ENCODE peak calls at places on chromosomes 5 and 9, in eight cellular contexts. One of them, this sample, is unnamed.

GRCh38 chr9:13689925-13690324 is 410.4 kb upstream of the MPDZ start:
- DNase-seq in brain microvascular endothelial cell: no peak
- DNase-seq in uterus: no peak
- DNase-seq in ovary: no peak
- DNase-seq in left ventricle myocardium inferior: no peak
- DNase-seq in neural progenitor cell: no peak
- DNase-seq in cardiac muscle cell: no peak
- DNase-seq in iPS DF 6.9: no peak
- DNase-seq in this sample: no peak

GRCh38 chr9:131693651-131694597 is 46.0 kb downstream of the RAPGEF1 start:
- DNase-seq in brain microvascular endothelial cell: no peak
- DNase-seq in cardiac muscle cell: no peak
- DNase-seq in neural progenitor cell: no peak
- DNase-seq in left ventricle myocardium inferior: no peak
- DNase-seq in iPS DF 6.9: no peak
- DNase-seq in uterus: no peak
- DNase-seq in ovary: no peak
- DNase-seq in this sample: no peak

GRCh38 chr9:128899566-128900322 is 17.8 kb downstream of the LRRC8A start:
- DNase-seq in uterus: no peak
- DNase-seq in brain microvascular endothelial cell: no peak
- DNase-seq in neural progenitor cell: no peak
- DNase-seq in left ventricle myocardium inferior: no peak
- DNase-seq in cardiac muscle cell: no peak
- DNase-seq in ovary: no peak
- DNase-seq in iPS DF 6.9: no peak
- DNase-seq in this sample: no peak

GRCh38 chr9:88530051-88530450 is 4.9 kb upstream of the NXNL2 start:
- DNase-seq in left ventricle myocardium inferior: no peak
- DNase-seq in brain microvascular endothelial cell: peak; percentile 48
- DNase-seq in ovary: no peak
- DNase-seq in iPS DF 6.9: no peak
- DNase-seq in cardiac muscle cell: peak; percentile 52
- DNase-seq in uterus: peak; percentile 78
- DNase-seq in neural progenitor cell: no peak
- DNase-seq in this sample: no peak

GRCh38 chr5:124700930-124701458 is 45.4 kb downstream of the ZNF608 start:
- DNase-seq in iPS DF 6.9: no peak
- DNase-seq in uterus: no peak
- DNase-seq in cardiac muscle cell: no peak
- DNase-seq in brain microvascular endothelial cell: no peak
- DNase-seq in ovary: no peak
- DNase-seq in left ventricle myocardium inferior: no peak
- DNase-seq in neural progenitor cell: peak; percentile 41
- DNase-seq in this sample: no peak

GRCh38 chr5:90866333-90866732 is 307.7 kb downstream of the ADGRV1 start:
- DNase-seq in ovary: no peak
- DNase-seq in uterus: no peak
- DNase-seq in neural progenitor cell: no peak
- DNase-seq in brain microvascular endothelial cell: no peak
- DNase-seq in left ventricle myocardium inferior: no peak
- DNase-seq in cardiac muscle cell: peak; percentile 52
- DNase-seq in iPS DF 6.9: no peak
- DNase-seq in this sample: peak; percentile 17

GRCh38 chr5:57824047-57824446 is 341.4 kb upstream of the ACTBL2 start:
- DNase-seq in ovary: no peak
- DNase-seq in iPS DF 6.9: no peak
- DNase-seq in cardiac muscle cell: no peak
- DNase-seq in left ventricle myocardium inferior: no peak
- DNase-seq in neural progenitor cell: no peak
- DNase-seq in brain microvascular endothelial cell: peak; percentile 82
- DNase-seq in uterus: no peak
- DNase-seq in this sample: no peak

GRCh38 chr5:73170522-73170921 is 2.5 kb upstream of the TMEM174 start:
- DNase-seq in cardiac muscle cell: peak; percentile 62
- DNase-seq in uterus: no peak
- DNase-seq in neural progenitor cell: peak; percentile 73
- DNase-seq in ovary: no peak
- DNase-seq in brain microvascular endothelial cell: no peak
- DNase-seq in iPS DF 6.9: peak; percentile 57
- DNase-seq in left ventricle myocardium inferior: no peak
- DNase-seq in this sample: no peak

GRCh38 chr5:59640411-59640810 is 253.1 kb downstream of the PDE4D start:
- DNase-seq in neural progenitor cell: peak; percentile 18
- DNase-seq in ovary: no peak
- DNase-seq in cardiac muscle cell: no peak
- DNase-seq in uterus: no peak
- DNase-seq in iPS DF 6.9: no peak
- DNase-seq in brain microvascular endothelial cell: peak; percentile 40
- DNase-seq in left ventricle myocardium inferior: peak; percentile 18
- DNase-seq in this sample: no peak

GRCh38 chr5:156927545-156927944 is 35.5 kb downstream of the TIMD4 start:
- DNase-seq in neural progenitor cell: no peak
- DNase-seq in iPS DF 6.9: no peak
- DNase-seq in left ventricle myocardium inferior: no peak
- DNase-seq in ovary: no peak
- DNase-seq in uterus: no peak
- DNase-seq in brain microvascular endothelial cell: no peak
- DNase-seq in cardiac muscle cell: no peak
- DNase-seq in this sample: no peak

GRCh38 chr5:63854076-63854475 is 108.2 kb downstream of the HTR1A start:
- DNase-seq in ovary: no peak
- DNase-seq in neural progenitor cell: peak; percentile 24
- DNase-seq in brain microvascular endothelial cell: no peak
- DNase-seq in left ventricle myocardium inferior: no peak
- DNase-seq in iPS DF 6.9: no peak
- DNase-seq in cardiac muscle cell: no peak
- DNase-seq in uterus: no peak
- DNase-seq in this sample: no peak

GRCh38 chr9:121663591-121663990 is 12.2 kb downstream of the DAB2IP start:
- DNase-seq in ovary: no peak
- DNase-seq in iPS DF 6.9: no peak
- DNase-seq in brain microvascular endothelial cell: no peak
- DNase-seq in neural progenitor cell: no peak
- DNase-seq in cardiac muscle cell: no peak
- DNase-seq in uterus: no peak
- DNase-seq in left ventricle myocardium inferior: no peak
- DNase-seq in this sample: no peak

GRCh38 chr5:39360483-39361071 is 3.7 kb downstream of the C9 start:
- DNase-seq in brain microvascular endothelial cell: no peak
- DNase-seq in left ventricle myocardium inferior: no peak
- DNase-seq in iPS DF 6.9: no peak
- DNase-seq in ovary: no peak
- DNase-seq in neural progenitor cell: no peak
- DNase-seq in cardiac muscle cell: no peak
- DNase-seq in uterus: no peak
- DNase-seq in this sample: no peak

GRCh38 chr9:6239694-6240093 is 24.1 kb downstream of the IL33 start:
- DNase-seq in brain microvascular endothelial cell: no peak
- DNase-seq in uterus: no peak
- DNase-seq in cardiac muscle cell: peak; percentile 77
- DNase-seq in left ventricle myocardium inferior: no peak
- DNase-seq in neural progenitor cell: no peak
- DNase-seq in ovary: no peak
- DNase-seq in iPS DF 6.9: no peak
- DNase-seq in this sample: no peak

GRCh38 chr5:68962632-68963484 is 131.0 kb upstream of the SLC30A5 start:
- DNase-seq in uterus: peak; percentile 86
- DNase-seq in ovary: peak; percentile 67
- DNase-seq in left ventricle myocardium inferior: peak; percentile 57
- DNase-seq in iPS DF 6.9: peak; percentile 58
- DNase-seq in brain microvascular endothelial cell: peak; percentile 60
- DNase-seq in neural progenitor cell: peak; percentile 78
- DNase-seq in cardiac muscle cell: peak; percentile 73
- DNase-seq in this sample: peak; percentile 52

GRCh38 chr5:87705876-87706275 is 293.1 kb upstream of the CCNH start:
- DNase-seq in iPS DF 6.9: no peak
- DNase-seq in cardiac muscle cell: peak; percentile 0
- DNase-seq in uterus: no peak
- DNase-seq in neural progenitor cell: no peak
- DNase-seq in brain microvascular endothelial cell: no peak
- DNase-seq in left ventricle myocardium inferior: no peak
- DNase-seq in ovary: no peak
- DNase-seq in this sample: no peak

GRCh38 chr9:98881836-98882568 is 61.7 kb upstream of the COL15A1 start:
- DNase-seq in iPS DF 6.9: no peak
- DNase-seq in uterus: no peak
- DNase-seq in cardiac muscle cell: no peak
- DNase-seq in ovary: no peak
- DNase-seq in neural progenitor cell: no peak
- DNase-seq in brain microvascular endothelial cell: no peak
- DNase-seq in left ventricle myocardium inferior: no peak
- DNase-seq in this sample: no peak

GRCh38 chr5:31645420-31646081 is 6.6 kb downstream of the PDZD2 start:
- DNase-seq in ovary: no peak
- DNase-seq in cardiac muscle cell: no peak
- DNase-seq in left ventricle myocardium inferior: peak; percentile 45
- DNase-seq in iPS DF 6.9: no peak
- DNase-seq in uterus: no peak
- DNase-seq in brain microvascular endothelial cell: no peak
- DNase-seq in neural progenitor cell: peak; percentile 8
- DNase-seq in this sample: no peak

GRCh38 chr5:53031695-53032096 is 42.5 kb downstream of the ITGA2 start:
- DNase-seq in brain microvascular endothelial cell: peak; percentile 89
- DNase-seq in cardiac muscle cell: peak; percentile 81
- DNase-seq in left ventricle myocardium inferior: no peak
- DNase-seq in iPS DF 6.9: no peak
- DNase-seq in neural progenitor cell: no peak
- DNase-seq in ovary: no peak
- DNase-seq in uterus: no peak
- DNase-seq in this sample: no peak

GRCh38 chr5:53418409-53418808 is 62.0 kb upstream of the FST start:
- DNase-seq in left ventricle myocardium inferior: no peak
- DNase-seq in cardiac muscle cell: peak; percentile 32
- DNase-seq in neural progenitor cell: peak; percentile 64
- DNase-seq in iPS DF 6.9: no peak
- DNase-seq in brain microvascular endothelial cell: no peak
- DNase-seq in ovary: no peak
- DNase-seq in uterus: no peak
- DNase-seq in this sample: no peak

GRCh38 chr9:131258186-131258585 is 18.1 kb downstream of the FAM78A start:
- DNase-seq in brain microvascular endothelial cell: no peak
- DNase-seq in left ventricle myocardium inferior: peak; percentile 72
- DNase-seq in ovary: no peak
- DNase-seq in iPS DF 6.9: no peak
- DNase-seq in neural progenitor cell: no peak
- DNase-seq in cardiac muscle cell: no peak
- DNase-seq in uterus: no peak
- DNase-seq in this sample: no peak

GRCh38 chr5:67002832-67003231 is 193.8 kb downstream of the CD180 start:
- DNase-seq in uterus: no peak
- DNase-seq in ovary: no peak
- DNase-seq in left ventricle myocardium inferior: no peak
- DNase-seq in brain microvascular endothelial cell: no peak
- DNase-seq in cardiac muscle cell: no peak
- DNase-seq in neural progenitor cell: peak; percentile 3
- DNase-seq in iPS DF 6.9: no peak
- DNase-seq in this sample: no peak
- H3K4me3 ChIP-seq in uterus: no peak overlapping the region
- H3K4me3 ChIP-seq in ovary: no peak overlapping the region
- H3K4me3 ChIP-seq in left ventricle myocardium inferior: no peak overlapping the region
- H3K4me3 ChIP-seq in brain microvascular endothelial cell: no peak overlapping the region
- H3K4me3 ChIP-seq in cardiac muscle cell: peak overlapping the region; percentile 78
- H3K4me3 ChIP-seq in neural progenitor cell: no peak overlapping the region
- H3K4me3 ChIP-seq in iPS DF 6.9: no peak overlapping the region
- H3K4me3 ChIP-seq in this sample: no peak overlapping the region

GRCh38 chr5:230711-231110 is 12.6 kb downstream of the SDHA start:
- DNase-seq in left ventricle myocardium inferior: no peak
- DNase-seq in ovary: no peak
- DNase-seq in brain microvascular endothelial cell: no peak
- DNase-seq in uterus: no peak
- DNase-seq in iPS DF 6.9: no peak
- DNase-seq in neural progenitor cell: no peak
- DNase-seq in cardiac muscle cell: no peak
- DNase-seq in this sample: no peak
- H3K36me3 ChIP-seq in left ventricle myocardium inferior: peaks cover 100% of the 10 kb centered on the region
- H3K36me3 ChIP-seq in ovary: no peaks in the 10 kb centered on the region
- H3K36me3 ChIP-seq in brain microvascular endothelial cell: peaks cover 69% of the 10 kb centered on the region
- H3K36me3 ChIP-seq in uterus: no peaks in the 10 kb centered on the region
- H3K36me3 ChIP-seq in iPS DF 6.9: peaks cover 28% of the 10 kb centered on the region
- H3K36me3 ChIP-seq in neural progenitor cell: peaks cover 8% of the 10 kb centered on the region
- H3K36me3 ChIP-seq in cardiac muscle cell: peaks cover 51% of the 10 kb centered on the region
- H3K36me3 ChIP-seq in this sample: peaks cover 14% of the 10 kb centered on the region

GRCh38 chr5:173230741-173231380 is 4.1 kb downstream of the NKX2-5 start:
- DNase-seq in left ventricle myocardium inferior: no peak
- DNase-seq in uterus: no peak
- DNase-seq in ovary: no peak
- DNase-seq in iPS DF 6.9: no peak
- DNase-seq in cardiac muscle cell: no peak
- DNase-seq in neural progenitor cell: no peak
- DNase-seq in brain microvascular endothelial cell: no peak
- DNase-seq in this sample: no peak
- H3K4me3 ChIP-seq in left ventricle myocardium inferior: peak overlapping the region; percentile 76
- H3K4me3 ChIP-seq in uterus: no peak overlapping the region
- H3K4me3 ChIP-seq in ovary: no peak overlapping the region
- H3K4me3 ChIP-seq in iPS DF 6.9: no peak overlapping the region
- H3K4me3 ChIP-seq in cardiac muscle cell: peak overlapping the region; percentile 96
- H3K4me3 ChIP-seq in neural progenitor cell: no peak overlapping the region
- H3K4me3 ChIP-seq in brain microvascular endothelial cell: no peak overlapping the region
- H3K4me3 ChIP-seq in this sample: no peak overlapping the region

GRCh38 chr9:137771580-137771979 is 106.0 kb upstream of the CACNA1B start:
- DNase-seq in left ventricle myocardium inferior: no peak
- DNase-seq in iPS DF 6.9: no peak
- DNase-seq in brain microvascular endothelial cell: no peak
- DNase-seq in cardiac muscle cell: no peak
- DNase-seq in ovary: no peak
- DNase-seq in uterus: no peak
- DNase-seq in neural progenitor cell: no peak
- DNase-seq in this sample: no peak
- H3K36me3 ChIP-seq in left ventricle myocardium inferior: peaks cover 75% of the 10 kb centered on the region
- H3K36me3 ChIP-seq in iPS DF 6.9: peaks cover 18% of the 10 kb centered on the region
- H3K36me3 ChIP-seq in brain microvascular endothelial cell: peaks cover 12% of the 10 kb centered on the region
- H3K36me3 ChIP-seq in cardiac muscle cell: peaks cover 16% of the 10 kb centered on the region
- H3K36me3 ChIP-seq in ovary: no peaks in the 10 kb centered on the region
- H3K36me3 ChIP-seq in uterus: no peaks in the 10 kb centered on the region
- H3K36me3 ChIP-seq in neural progenitor cell: peaks cover 11% of the 10 kb centered on the region
- H3K36me3 ChIP-seq in this sample: no peaks in the 10 kb centered on the region

GRCh38 chr9:113502427-113503008 is 39.0 kb downstream of the RGS3 start:
- DNase-seq in iPS DF 6.9: no peak
- DNase-seq in ovary: no peak
- DNase-seq in brain microvascular endothelial cell: no peak
- DNase-seq in neural progenitor cell: no peak
- DNase-seq in cardiac muscle cell: no peak
- DNase-seq in uterus: no peak
- DNase-seq in left ventricle myocardium inferior: no peak
- DNase-seq in this sample: no peak
- H3K4me3 ChIP-seq in iPS DF 6.9: no peak overlapping the region
- H3K4me3 ChIP-seq in ovary: no peak overlapping the region
- H3K4me3 ChIP-seq in brain microvascular endothelial cell: no peak overlapping the region
- H3K4me3 ChIP-seq in neural progenitor cell: no peak overlapping the region
- H3K4me3 ChIP-seq in cardiac muscle cell: no peak overlapping the region
- H3K4me3 ChIP-seq in uterus: peak overlapping the region; percentile 14
- H3K4me3 ChIP-seq in left ventricle myocardium inferior: peak overlapping the region; percentile 66
- H3K4me3 ChIP-seq in this sample: no peak overlapping the region

DNA sequence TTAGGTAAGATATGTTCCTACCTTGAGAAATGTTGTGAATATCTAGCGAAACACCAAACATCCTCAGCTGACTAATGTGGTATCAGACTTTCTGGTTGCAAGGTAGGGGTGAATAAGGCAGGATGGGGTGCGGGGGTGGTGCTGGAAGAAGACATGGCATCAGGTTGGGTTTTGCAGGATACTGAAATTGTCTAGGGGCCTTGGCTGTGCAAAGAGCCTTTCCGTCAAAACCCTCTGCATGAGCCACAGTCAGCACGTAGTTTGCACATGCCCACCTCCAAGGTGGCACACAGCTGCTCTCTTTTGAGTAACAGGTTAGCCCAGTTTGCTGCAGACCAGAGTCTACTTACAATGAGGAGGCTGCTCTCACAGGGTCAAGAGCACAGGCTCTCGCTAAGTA is 42.0 kb downstream of the SFXN1 start:
- DNase-seq in left ventricle myocardium inferior: no peak
- DNase-seq in brain microvascular endothelial cell: no peak
- DNase-seq in uterus: no peak
- DNase-seq in iPS DF 6.9: no peak
- DNase-seq in cardiac muscle cell: no peak
- DNase-seq in ovary: no peak
- DNase-seq in neural progenitor cell: no peak
- DNase-seq in this sample: no peak
- H3K36me3 ChIP-seq in left ventricle myocardium inferior: peaks cover 92% of the 10 kb centered on the region
- H3K36me3 ChIP-seq in brain microvascular endothelial cell: peaks cover 30% of the 10 kb centered on the region
- H3K36me3 ChIP-seq in uterus: no peaks in the 10 kb centered on the region
- H3K36me3 ChIP-seq in iPS DF 6.9: peaks cover 13% of the 10 kb centered on the region
- H3K36me3 ChIP-seq in cardiac muscle cell: peaks cover 71% of the 10 kb centered on the region
- H3K36me3 ChIP-seq in ovary: no peaks in the 10 kb centered on the region
- H3K36me3 ChIP-seq in neural progenitor cell: peaks cover 20% of the 10 kb centered on the region
- H3K36me3 ChIP-seq in this sample: peaks cover 31% of the 10 kb centered on the region